ENCODE peak calls at places on chromosomes 13 and 19, in four cellular contexts. M is SK-N-SH, X is K562, K is H1. I is an unnamed sample.

GRCh38 chr19:49492573-49493411 is 3.4 kb upstream of the RPS11 start:
- DNase-seq in M (no peak), X (peak; percentile 26), K (no peak), I (no peak)

GRCh38 chr19:57123882-57124281 is 4.1 kb downstream of the USP29 start:
- DNase-seq in M (no peak), X (no peak), K (no peak), I (no peak)

GRCh38 chr19:45508681-45508930 is 1.3 kb downstream of the VASP start:
- DNase-seq in M (peak; percentile 65), X (no peak), K (no peak), I (no peak)

GRCh38 chr13:98773053-98773452 is 20.6 kb upstream of the SLC15A1 start:
- DNase-seq in M (no peak), X (no peak), K (no peak), I (peak; percentile 57)

GRCh38 chr13:66943530-66943929 is 286.6 kb downstream of the PCDH9 start:
- DNase-seq in M (no peak), X (no peak), K (no peak), I (no peak)

GRCh38 chr19:30645946-30646577 is 273.9 kb downstream of the ZNF536 start:
- DNase-seq in M (no peak), X (no peak), K (no peak), I (no peak)

GRCh38 chr19:42370068-42370520 is 20.0 kb downstream of the CNFN start:
- DNase-seq in M (no peak), X (no peak), K (peak; percentile 74), I (peak; percentile 84)

GRCh38 chr13:37187611-37188010 is 82.1 kb upstream of the CSNK1A1L start:
- DNase-seq in M (no peak), X (no peak), K (no peak), I (no peak)

GRCh38 chr13:31046711-31047279 is 114.3 kb downstream of the TEX26 start:
- DNase-seq in M (peak; percentile 72), X (no peak), K (no peak), I (no peak)

GRCh38 chr19:33683881-33684549 is 62.3 kb downstream of the CHST8 start:
- DNase-seq in M (no peak), X (peak; percentile 27), K (peak; percentile 61), I (peak; percentile 90)

GRCh38 chr19:16327911-16328823 is 3.5 kb downstream of the KLF2 start:
- DNase-seq in M (no peak), X (no peak), K (no peak), I (no peak)

GRCh38 chr19:51325161-51325979 is 13.9 kb downstream of the IGLON5 start:
- DNase-seq in M (no peak), X (no peak), K (no peak), I (no peak)

GRCh38 chr19:10690351-10690781 is 10.9 kb upstream of the QTRT1 start:
- DNase-seq in M (no peak), X (no peak), K (no peak), I (no peak)

GRCh38 chr13:96003304-96003703 is 49.9 kb downstream of the UGGT2 start:
- DNase-seq in M (no peak), X (no peak), K (no peak), I (no peak)
- TF ChIP-seq TEAD4 in M (no peak), X (no peak), K (no peak), I (no peak)

GRCh38 chr19:38561658-38562057 is 56.1 kb downstream of the MAP4K1 start:
- DNase-seq in M (no peak), X (no peak), K (no peak), I (no peak)
- TF ChIP-seq TEAD4 in M (no peak), X (no peak), K (no peak), I (no peak)

GRCh38 chr19:35140898-35141626 is 2.0 kb upstream of the FXYD7 start:
- DNase-seq in M (peak; percentile 100), X (peak; percentile 100), K (peak; percentile 86), I (peak; percentile 98)
- TF ChIP-seq TEAD4 in M (no peak), X (no peak), K (no peak), I (no peak)

DNA sequence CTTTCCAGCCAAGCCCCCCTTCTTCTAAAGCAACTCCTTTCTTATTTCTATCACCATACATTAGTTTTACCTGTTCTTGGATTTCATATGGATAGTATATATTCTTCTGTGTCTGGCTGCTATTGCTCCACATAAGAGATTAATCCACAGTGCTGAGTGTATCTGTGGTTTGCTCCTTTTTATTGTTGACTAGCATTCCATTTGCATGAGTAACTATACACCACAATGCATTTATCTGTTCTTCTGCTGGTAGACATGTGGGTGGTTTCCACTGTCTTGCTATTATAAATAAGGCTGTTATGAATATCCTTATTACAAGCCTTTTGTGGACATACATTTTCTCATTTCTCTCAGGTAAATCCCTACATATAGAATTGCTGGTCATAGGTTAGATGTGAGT is 138.2 kb downstream of the SLC7A1 start:
- DNase-seq in M (no peak), X (no peak), K (no peak), I (no peak)
- TF ChIP-seq TEAD4 in M (peak; percentile 59), X (no peak), K (no peak), I (no peak)

GRCh38 chr19:13849991-13850909 is 26.7 kb upstream of the NANOS3 start:
- DNase-seq in M (peak; percentile 89), X (peak; percentile 86), K (no peak), I (peak; percentile 79)
- TF ChIP-seq TEAD4 in M (no peak), X (no peak), K (no peak), I (no peak)

I was measured in WTC11.